ENCODE peak calls at places on chromosomes 1 and 21, in six cellular contexts. One of them, this sample, is unnamed.

GRCh38 chr21:25967566-25968438 is 202.8 kb downstream of the APP start:
- DNase-seq in K562: no peak
- DNase-seq in GM12878: peak
- DNase-seq in SK-N-SH: no peak
- DNase-seq in GM12891: peak
- DNase-seq in H1: no peak
- DNase-seq in this sample: no peak

GRCh38 chr1:244104309-244105060 is 53.4 kb downstream of the ZBTB18 start:
- DNase-seq in K562: no peak
- DNase-seq in GM12878: no peak
- DNase-seq in SK-N-SH: peak
- DNase-seq in GM12891: no peak
- DNase-seq in H1: no peak
- DNase-seq in this sample: no peak

GRCh38 chr21:18030248-18030647 is 211.1 kb upstream of the C21orf91 start:
- DNase-seq in K562: no peak
- DNase-seq in GM12878: no peak
- DNase-seq in SK-N-SH: no peak
- DNase-seq in GM12891: no peak
- DNase-seq in H1: no peak
- DNase-seq in this sample: no peak

GRCh38 chr21:38490411-38491020 is 7.8 kb downstream of the ERG start:
- DNase-seq in K562: no peak
- DNase-seq in GM12878: no peak
- DNase-seq in SK-N-SH: no peak
- DNase-seq in GM12891: no peak
- DNase-seq in H1: no peak
- DNase-seq in this sample: no peak

GRCh38 chr1:8674912-8675311 is 142.5 kb downstream of the RERE start:
- DNase-seq in K562: no peak
- DNase-seq in GM12878: no peak
- DNase-seq in SK-N-SH: peak
- DNase-seq in GM12891: no peak
- DNase-seq in H1: no peak
- DNase-seq in this sample: no peak

GRCh38 chr21:14356771-14357170 is 26.2 kb downstream of the HSPA13 start:
- DNase-seq in K562: no peak
- DNase-seq in GM12878: no peak
- DNase-seq in SK-N-SH: no peak
- DNase-seq in GM12891: no peak
- DNase-seq in H1: no peak
- DNase-seq in this sample: no peak

GRCh38 chr1:61253059-61253735 is 170.8 kb downstream of the NFIA start:
- DNase-seq in K562: peak
- DNase-seq in GM12878: no peak
- DNase-seq in SK-N-SH: no peak
- DNase-seq in GM12891: no peak
- DNase-seq in H1: no peak
- DNase-seq in this sample: no peak

GRCh38 chr1:90713741-90714509 is 3.2 kb downstream of the BARHL2 start:
- DNase-seq in K562: no peak
- DNase-seq in GM12878: no peak
- DNase-seq in SK-N-SH: no peak
- DNase-seq in GM12891: no peak
- DNase-seq in H1: peak
- DNase-seq in this sample: no peak

GRCh38 chr1:75174031-75174760 is 40.0 kb downstream of the LHX8 start:
- DNase-seq in K562: no peak
- DNase-seq in GM12878: no peak
- DNase-seq in SK-N-SH: no peak
- DNase-seq in GM12891: no peak
- DNase-seq in H1: no peak
- DNase-seq in this sample: no peak

GRCh38 chr1:63721531-63722189 is 52.2 kb upstream of the ROR1 start:
- DNase-seq in K562: no peak
- DNase-seq in GM12878: no peak
- DNase-seq in SK-N-SH: peak
- DNase-seq in GM12891: no peak
- DNase-seq in H1: no peak
- DNase-seq in this sample: no peak

GRCh38 chr1:25641931-25642611 is 25.5 kb downstream of the MAN1C1 start:
- DNase-seq in K562: no peak
- DNase-seq in GM12878: no peak
- DNase-seq in SK-N-SH: no peak
- DNase-seq in GM12891: no peak
- DNase-seq in H1: peak
- DNase-seq in this sample: no peak

GRCh38 chr1:204427302-204427701 is 15.7 kb upstream of the PPP1R15B start:
- DNase-seq in K562: no peak
- DNase-seq in GM12878: no peak
- DNase-seq in SK-N-SH: no peak
- DNase-seq in GM12891: no peak
- DNase-seq in H1: no peak
- DNase-seq in this sample: no peak

GRCh38 chr1:155897746-155898145 is 13.4 kb downstream of the RIT1 start:
- DNase-seq in K562: no peak
- DNase-seq in GM12878: no peak
- DNase-seq in SK-N-SH: peak
- DNase-seq in GM12891: no peak
- DNase-seq in H1: no peak
- DNase-seq in this sample: no peak

GRCh38 chr1:87402192-87403046 is 73.7 kb downstream of the LMO4 start:
- DNase-seq in K562: no peak
- DNase-seq in GM12878: no peak
- DNase-seq in SK-N-SH: no peak
- DNase-seq in GM12891: no peak
- DNase-seq in H1: no peak
- DNase-seq in this sample: no peak

GRCh38 chr1:66945316-66945715 is 20.5 kb downstream of the MIER1 start:
- DNase-seq in K562: no peak
- DNase-seq in GM12878: no peak
- DNase-seq in SK-N-SH: no peak
- DNase-seq in GM12891: no peak
- DNase-seq in H1: no peak
- DNase-seq in this sample: no peak

GRCh38 chr1:76038306-76039004 is 36.1 kb upstream of the ST6GALNAC3 start:
- DNase-seq in K562: no peak
- DNase-seq in GM12878: no peak
- DNase-seq in SK-N-SH: no peak
- DNase-seq in GM12891: no peak
- DNase-seq in H1: no peak
- DNase-seq in this sample: no peak

GRCh38 chr1:156064615-156065014 is 3.7 kb downstream of the RAB25 start:
- DNase-seq in K562: no peak
- DNase-seq in GM12878: no peak
- DNase-seq in SK-N-SH: no peak
- DNase-seq in GM12891: no peak
- DNase-seq in H1: no peak
- DNase-seq in this sample: no peak

GRCh38 chr1:26431979-26432695 is at the start of gene DHDDS:
- DNase-seq in K562: peak
- DNase-seq in GM12878: peak
- DNase-seq in SK-N-SH: peak
- DNase-seq in GM12891: peak
- DNase-seq in H1: peak
- DNase-seq in this sample: peak

GRCh38 chr1:228212966-228213844 is 5.4 kb downstream of the OBSCN start:
- DNase-seq in K562: peak
- DNase-seq in GM12878: peak
- DNase-seq in SK-N-SH: peak
- DNase-seq in GM12891: peak
- DNase-seq in H1: peak
- DNase-seq in this sample: peak

GRCh38 chr1:15953791-15954201 is 22.1 kb downstream of the ZBTB17 start:
- DNase-seq in K562: no peak
- DNase-seq in GM12878: no peak
- DNase-seq in SK-N-SH: peak
- DNase-seq in GM12891: no peak
- DNase-seq in H1: no peak
- DNase-seq in this sample: no peak

GRCh38 chr21:41478319-41479177 is 29.4 kb downstream of the TMPRSS2 start:
- DNase-seq in K562: no peak
- DNase-seq in GM12878: no peak
- DNase-seq in SK-N-SH: no peak
- DNase-seq in GM12891: no peak
- DNase-seq in H1: peak
- DNase-seq in this sample: no peak

GRCh38 chr1:113768916-113769598 is 9.8 kb upstream of the PHTF1 start:
- DNase-seq in K562: no peak
- DNase-seq in GM12878: no peak
- DNase-seq in SK-N-SH: no peak
- DNase-seq in GM12891: no peak
- DNase-seq in H1: no peak
- DNase-seq in this sample: no peak

GRCh38 chr1:204894031-204894430 is 23.4 kb downstream of the NFASC start:
- DNase-seq in K562: no peak
- DNase-seq in GM12878: no peak
- DNase-seq in SK-N-SH: no peak
- DNase-seq in GM12891: no peak
- DNase-seq in H1: no peak
- DNase-seq in this sample: no peak

GRCh38 chr1:217133092-217133491 is 409.9 kb upstream of the ESRRG start:
- DNase-seq in K562: no peak
- DNase-seq in GM12878: no peak
- DNase-seq in SK-N-SH: no peak
- DNase-seq in GM12891: no peak
- DNase-seq in H1: peak
- DNase-seq in this sample: no peak
- TF ChIP-seq TAF1 in K562: no peak
- TF ChIP-seq TAF1 in GM12878: no peak
- TF ChIP-seq TAF1 in SK-N-SH: no peak
- TF ChIP-seq TAF1 in GM12891: no peak
- TF ChIP-seq TAF1 in H1: no peak
- TF ChIP-seq TAF1 in this sample: no peak

GRCh38 chr1:115908565-115909334 is 67.6 kb upstream of the SLC22A15 start:
- DNase-seq in K562: no peak
- DNase-seq in GM12878: no peak
- DNase-seq in SK-N-SH: no peak
- DNase-seq in GM12891: no peak
- DNase-seq in H1: no peak
- DNase-seq in this sample: no peak
- TF ChIP-seq TAF1 in K562: no peak
- TF ChIP-seq TAF1 in GM12878: no peak
- TF ChIP-seq TAF1 in SK-N-SH: no peak
- TF ChIP-seq TAF1 in GM12891: no peak
- TF ChIP-seq TAF1 in H1: no peak
- TF ChIP-seq TAF1 in this sample: no peak

DNA sequence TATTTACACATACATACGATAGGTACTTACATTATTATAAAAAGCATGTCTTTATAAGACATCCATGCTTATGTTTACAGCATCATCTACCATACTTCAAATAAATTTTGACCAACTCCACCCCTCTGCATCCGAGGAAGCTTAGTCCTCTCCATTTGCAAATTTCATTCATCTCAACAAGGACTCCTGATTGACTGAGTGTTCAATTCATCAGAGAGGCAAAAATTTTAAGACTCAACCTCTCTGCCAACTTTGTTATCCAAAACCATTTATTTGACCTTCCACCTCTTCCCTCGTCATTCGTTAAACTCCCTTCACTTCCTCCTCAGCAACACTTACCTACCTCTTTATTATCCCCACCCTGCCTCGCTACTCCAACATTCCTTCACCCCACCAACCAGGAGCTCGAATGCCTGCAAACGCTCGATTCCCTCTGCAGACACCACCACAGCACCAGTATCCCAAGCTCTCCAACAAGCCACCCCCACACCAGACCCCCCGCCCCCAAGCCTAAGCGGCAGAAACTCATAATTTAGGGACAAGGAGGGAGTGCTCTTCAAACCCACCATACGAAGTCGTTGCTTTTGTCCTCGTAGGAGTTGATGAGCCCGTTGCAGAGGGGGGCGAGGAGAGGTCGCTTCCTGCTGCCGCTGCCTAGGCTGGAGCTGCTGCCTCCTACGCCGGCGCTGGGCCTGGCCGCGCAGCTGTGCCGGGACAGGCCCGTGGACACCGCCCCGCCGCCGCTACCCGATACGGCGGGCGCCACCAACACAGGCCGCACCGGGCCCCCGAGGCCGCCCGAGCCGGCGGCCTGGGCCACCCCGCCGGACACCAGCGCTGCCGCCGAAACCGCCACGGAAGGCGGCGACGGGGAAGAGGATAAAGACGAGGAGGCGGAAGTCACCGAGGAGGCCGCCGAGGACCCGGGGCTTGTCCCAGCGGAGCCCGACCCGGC is 803 bp downstream of the COP1 start:
- DNase-seq in K562: no peak
- DNase-seq in GM12878: no peak
- DNase-seq in SK-N-SH: peak
- DNase-seq in GM12891: peak
- DNase-seq in H1: no peak
- DNase-seq in this sample: no peak
- TF ChIP-seq TAF1 in K562: peak
- TF ChIP-seq TAF1 in GM12878: no peak
- TF ChIP-seq TAF1 in SK-N-SH: no peak
- TF ChIP-seq TAF1 in GM12891: no peak
- TF ChIP-seq TAF1 in H1: peak
- TF ChIP-seq TAF1 in this sample: no peak

GRCh38 chr1:106022312-106022902 is 1034.1 kb upstream of the PRMT6 start:
- DNase-seq in K562: no peak
- DNase-seq in GM12878: no peak
- DNase-seq in SK-N-SH: no peak
- DNase-seq in GM12891: no peak
- DNase-seq in H1: no peak
- DNase-seq in this sample: no peak
- TF ChIP-seq TAF1 in K562: no peak
- TF ChIP-seq TAF1 in GM12878: no peak
- TF ChIP-seq TAF1 in SK-N-SH: no peak
- TF ChIP-seq TAF1 in GM12891: no peak
- TF ChIP-seq TAF1 in H1: no peak
- TF ChIP-seq TAF1 in this sample: no peak